ENCODE peak calls at places on chromosomes 7 and 10, in six cellular contexts. J is neuronal stem cell; N is stimulated activated CD8-positive, alpha-beta memory T cell treated with anti-CD3 and anti-CD28 coated beads, Interleukin-7, amount 100 ng/mL, for 4 hours; U is HFFc6; A is lung microvascular endothelial cell; V is GM10248. T is an unnamed sample.

GRCh38 chr7:124022551-124022950 is 10.3 kb downstream of the TMEM229A start:
- DNase-seq in V (no peak), N (no peak), A (no peak), U (no peak), J (no peak), T (no peak)

GRCh38 chr7:19482628-19483027 is 226.2 kb downstream of the POLR1F start:
- DNase-seq in U (no peak), N (no peak), J (no peak), V (no peak), A (no peak), T (no peak)

GRCh38 chr10:110076559-110077318 is 69.0 kb downstream of the ADD3 start:
- DNase-seq in V (no peak), J (no peak), U (peak), A (peak), N (no peak), T (peak)

GRCh38 chr7:7114575-7115291 is 67.6 kb upstream of the C1GALT1 start:
- DNase-seq in J (no peak), U (no peak), N (no peak), V (no peak), A (no peak), T (no peak)

GRCh38 chr10:63264852-63265617 is 131.9 kb downstream of the NRBF2 start:
- DNase-seq in A (peak), N (peak), U (peak), V (peak), J (no peak), T (peak)

GRCh38 chr7:157577061-157577460 is 240.3 kb downstream of the DNAJB6 start:
- DNase-seq in A (no peak), N (no peak), U (no peak), V (no peak), J (no peak), T (no peak)

GRCh38 chr7:149220534-149220933 is 18.9 kb upstream of the ZNF212 start:
- DNase-seq in A (peak), V (no peak), J (no peak), U (peak), N (no peak), T (no peak)

GRCh38 chr10:107546239-107546638 is 381.7 kb upstream of the SORCS1 start:
- DNase-seq in N (no peak), V (no peak), J (no peak), A (peak), U (no peak), T (peak)

GRCh38 chr10:44006826-44007225 is 358.1 kb upstream of the ZNF32 start:
- DNase-seq in A (no peak), N (no peak), V (no peak), J (no peak), U (no peak), T (no peak)

GRCh38 chr7:75937958-75938786 is 23.2 kb downstream of the POR start:
- DNase-seq in N (no peak), V (no peak), J (no peak), A (peak), U (peak), T (peak)

GRCh38 chr10:90969947-90970673 is 49.2 kb upstream of the ANKRD1 start:
- DNase-seq in A (peak), U (peak), V (no peak), N (no peak), J (no peak), T (peak)

GRCh38 chr10:34713875-34714274 is 101.2 kb downstream of the PARD3 start:
- DNase-seq in N (no peak), U (peak), J (no peak), A (peak), V (no peak), T (no peak)

GRCh38 chr7:102451371-102452054 is 13.2 kb downstream of the ALKBH4 start:
- DNase-seq in V (no peak), N (no peak), J (no peak), U (no peak), A (no peak), T (no peak)

GRCh38 chr7:142012825-142013506 is 17.3 kb downstream of the MGAM start:
- DNase-seq in V (no peak), N (no peak), U (no peak), J (peak), A (no peak), T (no peak)

GRCh38 chr7:55343860-55344606 is 21.1 kb upstream of the LANCL2 start:
- DNase-seq in U (no peak), V (no peak), A (no peak), J (no peak), N (no peak), T (no peak)

GRCh38 chr7:91852263-91852741 is 28.2 kb downstream of the MTERF1 start:
- DNase-seq in V (peak), U (peak), N (no peak), A (peak), J (no peak), T (no peak)

GRCh38 chr7:117825132-117825531 is 48.1 kb downstream of the CTTNBP2 start:
- DNase-seq in J (no peak), N (no peak), U (no peak), A (no peak), V (no peak), T (peak)

GRCh38 chr7:30164567-30164966 is 29.8 kb downstream of the MTURN start:
- DNase-seq in U (peak), A (peak), N (no peak), J (no peak), V (peak), T (peak)

GRCh38 chr10:22369433-22370072 is 24.3 kb downstream of the SPAG6 start:
- DNase-seq in N (no peak), J (no peak), A (peak), V (no peak), U (no peak), T (no peak)

GRCh38 chr7:30531286-30531685 is 26.7 kb upstream of the GGCT start:
- DNase-seq in N (no peak), A (peak), J (no peak), V (no peak), U (no peak), T (no peak)

GRCh38 chr10:119663866-119664698 is 12.9 kb downstream of the BAG3 start:
- DNase-seq in A (peak), J (no peak), N (no peak), U (peak), V (no peak), T (no peak)

GRCh38 chr10:4865945-4866661 is 40.1 kb downstream of the AKR1E2 start:
- DNase-seq in J (no peak), A (peak), N (no peak), V (no peak), U (no peak), T (no peak)

GRCh38 chr10:47449979-47450378 is 33.9 kb downstream of the ANXA8 start:
- DNase-seq in J (no peak), N (no peak), V (no peak), A (no peak), U (no peak), T (no peak)

GRCh38 chr10:71835671-71836593 is 15.1 kb downstream of the PSAP start:
- DNase-seq in N (no peak), V (peak), A (peak), U (peak), J (no peak), T (peak)

GRCh38 chr7:16526742-16527540 is at the start of gene LRRC72:
- DNase-seq in U (no peak), J (no peak), V (no peak), N (no peak), A (no peak), T (no peak)

GRCh38 chr10:10792681-10793080 is 225.0 kb upstream of the CELF2 start:
- DNase-seq in N (no peak), V (no peak), A (peak), J (peak), U (peak), T (peak)

GRCh38 chr10:70715853-70716795 is 43.8 kb downstream of the ADAMTS14 start:
- DNase-seq in U (peak), J (no peak), V (no peak), A (peak), N (no peak), T (peak)

GRCh38 chr7:40221836-40222235 is 87.0 kb downstream of the SUGCT start:
- DNase-seq in V (no peak), U (peak), J (no peak), A (peak), N (no peak), T (peak)

GRCh38 chr10:128324468-128324867 is 198.2 kb upstream of the MKI67 start:
- DNase-seq in U (no peak), V (no peak), N (no peak), J (no peak), A (no peak), T (no peak)

GRCh38 chr10:125102216-125102615 is 58.1 kb downstream of the CTBP2 start:
- DNase-seq in U (peak), J (no peak), V (no peak), A (peak), N (no peak), T (no peak)

GRCh38 chr10:59366310-59366709 is 4.0 kb upstream of the FAM13C start:
- DNase-seq in A (peak), N (no peak), V (no peak), J (no peak), U (no peak), T (no peak)

GRCh38 chr7:117704098-117704497 is 169.1 kb downstream of the CTTNBP2 start:
- DNase-seq in J (no peak), V (no peak), U (no peak), N (no peak), A (no peak), T (no peak)

GRCh38 chr10:6592080-6592479 is 12.0 kb upstream of the PRKCQ start:
- DNase-seq in U (no peak), A (no peak), N (no peak), J (no peak), V (no peak), T (no peak)

GRCh38 chr7:149261321-149261828 is 621 bp upstream of the ZNF783 start:
- DNase-seq in J (no peak), V (no peak), A (peak), U (peak), N (no peak), T (no peak)